ENCODE peak calls at places on chromosomes 13 and 19, in seven cellular contexts. X, B, S, J, E, R and V are unnamed samples.

GRCh38 chr13:31749929-31750328 is 10.6 kb downstream of the RXFP2 start:
- DNase-seq in E (no peak), R (no peak), S (no peak), J (no peak), B (peak), X (no peak), V (no peak)

GRCh38 chr13:78138756-78139155 is 220.1 kb upstream of the EDNRB start:
- DNase-seq in X (no peak), R (no peak), S (no peak), E (no peak), B (no peak), J (no peak), V (no peak)

GRCh38 chr19:3914199-3914598 is 18.7 kb upstream of the NMRK2 start:
- DNase-seq in B (no peak), R (no peak), S (no peak), E (no peak), X (no peak), J (no peak), V (no peak)

GRCh38 chr19:48629599-48630288 is 7.4 kb downstream of the DBP start:
- DNase-seq in J (peak), S (peak), B (no peak), X (peak), E (peak), R (no peak), V (no peak)

GRCh38 chr13:40874138-40874776 is 84.8 kb downstream of the SLC25A15 start:
- DNase-seq in E (no peak), X (no peak), R (no peak), S (no peak), J (no peak), B (no peak), V (no peak)

GRCh38 chr19:56577719-56578602 is 10.7 kb downstream of the ZNF470 start:
- DNase-seq in B (no peak), X (no peak), R (no peak), S (no peak), J (no peak), E (no peak), V (no peak)

GRCh38 chr13:35475131-35475959 is 1.1 kb downstream of the MAB21L1 start:
- DNase-seq in B (no peak), J (no peak), S (peak), X (peak), R (no peak), E (no peak), V (no peak)

GRCh38 chr13:79645569-79645968 is 164.6 kb downstream of the NDFIP2 start:
- DNase-seq in R (no peak), B (no peak), J (no peak), S (no peak), X (no peak), E (no peak), V (no peak)

GRCh38 chr19:35459414-35460082 is 11.5 kb downstream of the FFAR2 start:
- DNase-seq in X (no peak), J (peak), E (no peak), R (peak), S (no peak), B (no peak), V (no peak)

GRCh38 chr13:73943137-73943964 is 190.9 kb downstream of the KLF12 start:
- DNase-seq in R (no peak), B (no peak), X (no peak), E (no peak), S (no peak), J (no peak), V (no peak)

GRCh38 chr19:35247526-35248309 is 1.1 kb upstream of the LSR start:
- DNase-seq in R (peak), B (no peak), X (peak), E (peak), J (no peak), S (peak), V (no peak)

GRCh38 chr19:10891360-10892108 is 20.2 kb downstream of the CARM1 start:
- DNase-seq in J (peak), S (no peak), B (no peak), R (no peak), X (no peak), E (no peak), V (no peak)
- H3K27ac ChIP-seq in J (peak), S (no peak), B (no peak), R (no peak), X (peak), E (no peak), V (peak)

GRCh38 chr19:19109601-19110000 is 28.7 kb downstream of the TMEM161A start:
- DNase-seq in B (peak), E (no peak), S (no peak), X (peak), R (no peak), J (no peak), V (no peak)

GRCh38 chr19:19110410-19111137 is 27.7 kb downstream of the TMEM161A start:
- DNase-seq in X (peak), R (no peak), J (no peak), S (no peak), E (peak), B (no peak), V (no peak)

GRCh38 chr19:19105365-19106060 is 32.8 kb downstream of the TMEM161A start:
- DNase-seq in R (no peak), J (peak), B (no peak), S (no peak), E (no peak), X (peak), V (no peak)

GRCh38 chr19:19106061-19106551 is 32.2 kb downstream of the TMEM161A start:
- DNase-seq in R (no peak), S (no peak), E (no peak), B (no peak), J (no peak), X (peak), V (no peak)

GRCh38 chr19:19107663-19108062 is 30.6 kb downstream of the TMEM161A start:
- DNase-seq in R (no peak), E (no peak), X (peak), J (no peak), S (no peak), B (no peak), V (no peak)
- TF ChIP-seq CTCF in R (no peak), E (no peak), X (no peak), J (no peak), S (no peak), B (no peak), V (no peak)

GRCh38 chr13:44976949-44977583 is 12.2 kb downstream of the NUFIP1 start:
- DNase-seq in R (no peak), S (no peak), B (no peak), J (no peak), E (no peak), X (no peak), V (no peak)
- H3K27ac ChIP-seq in R (no peak), S (no peak), B (no peak), J (no peak), E (no peak), X (no peak), V (no peak)

GRCh38 chr19:19270749-19271571 is 2.1 kb downstream of the TM6SF2 start:
- DNase-seq in S (no peak), E (no peak), X (no peak), J (no peak), R (no peak), B (no peak), V (no peak)
- TF ChIP-seq CTCF in S (no peak), E (no peak), X (no peak), J (no peak), R (no peak), B (no peak), V (no peak)

GRCh38 chr19:547836-548720 is 4.2 kb downstream of the GZMM start:
- DNase-seq in J (no peak), R (no peak), X (peak), B (no peak), S (no peak), E (no peak), V (no peak)

GRCh38 chr19:554817-555216 is 11.0 kb downstream of the GZMM start:
- DNase-seq in S (no peak), R (no peak), B (no peak), J (no peak), X (no peak), E (no peak), V (no peak)

GRCh38 chr19:547117-547516 is 3.3 kb downstream of the GZMM start:
- DNase-seq in R (no peak), S (no peak), J (no peak), B (no peak), X (no peak), E (no peak), V (no peak)

GRCh38 chr19:543912-544608 is at the start of gene GZMM:
- DNase-seq in J (no peak), E (peak), R (no peak), B (no peak), S (no peak), X (peak), V (no peak)

DNA sequence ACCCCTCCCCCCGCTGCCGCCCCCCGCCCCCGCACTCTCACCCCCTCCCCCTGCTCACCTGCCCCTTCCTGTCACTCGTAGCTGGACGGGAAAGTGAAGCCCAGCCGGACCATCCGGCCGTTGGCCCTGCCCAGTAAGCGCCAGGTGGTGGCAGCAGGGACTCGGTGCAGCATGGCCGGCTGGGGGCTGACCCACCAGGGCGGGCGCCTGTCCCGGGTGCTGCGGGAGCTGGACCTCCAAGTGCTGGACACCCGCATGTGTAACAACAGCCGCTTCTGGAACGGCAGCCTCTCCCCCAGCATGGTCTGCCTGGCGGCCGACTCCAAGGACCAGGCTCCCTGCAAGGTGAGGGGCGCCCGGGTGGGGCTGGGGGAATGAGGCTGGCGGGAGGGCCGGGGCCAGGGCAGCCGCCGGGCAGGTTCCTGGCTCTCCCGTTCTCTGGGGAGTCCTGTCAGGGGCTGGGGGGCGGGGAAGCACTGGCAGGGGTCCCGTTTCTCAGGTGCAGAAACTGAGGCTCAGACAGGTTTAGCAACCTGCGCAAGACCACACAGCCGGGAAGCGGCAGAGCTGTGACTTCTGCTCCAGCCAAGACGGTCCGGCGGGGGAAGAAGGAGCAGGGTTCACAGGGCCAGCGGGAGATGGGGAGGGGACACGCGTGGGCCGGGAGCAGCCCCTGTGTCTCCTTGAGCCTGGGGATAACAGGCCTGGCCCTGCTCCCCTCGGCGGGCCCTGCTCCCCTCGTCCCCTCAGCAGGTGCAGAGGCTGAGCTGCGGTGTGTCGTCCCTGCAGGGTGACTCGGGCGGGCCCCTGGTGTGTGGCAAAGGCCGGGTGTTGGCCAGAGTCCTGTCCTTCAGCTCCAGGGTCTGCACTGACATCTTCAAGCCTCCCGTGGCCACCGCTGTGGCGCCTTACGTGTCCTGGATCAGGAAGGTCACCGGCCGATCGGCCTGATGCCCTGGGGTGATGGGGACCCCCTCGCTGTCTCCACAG is 5.3 kb downstream of the GZMM start:
- DNase-seq in E (no peak), B (no peak), R (no peak), S (no peak), J (no peak), X (peak), V (no peak)
- H3K27ac ChIP-seq in E (no peak), B (no peak), R (no peak), S (no peak), J (no peak), X (no peak), V (no peak)

GRCh38 chr19:21260164-21260847 is 68.9 kb downstream of the ZNF708 start:
- DNase-seq in R (no peak), X (no peak), E (no peak), B (no peak), J (no peak), S (no peak), V (no peak)

DNA sequence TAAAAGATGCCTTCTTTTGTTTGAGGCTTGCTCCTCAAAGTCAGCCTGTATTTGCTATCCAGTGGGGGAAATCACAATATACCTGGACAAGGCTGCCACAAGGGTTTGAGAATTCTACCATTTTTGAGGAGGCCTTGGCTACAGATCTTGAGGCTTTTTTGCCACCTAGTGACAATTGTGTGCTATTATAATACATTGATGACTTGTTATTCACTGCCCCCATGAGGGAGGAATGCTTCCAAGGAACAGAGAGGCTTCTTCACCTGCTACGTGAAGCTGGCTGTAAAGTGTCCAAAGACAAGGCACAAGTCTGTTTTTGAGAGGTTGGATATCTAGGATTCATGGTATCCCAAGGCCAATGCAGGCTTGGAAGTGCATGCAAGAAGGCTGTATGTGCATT is 72.5 kb downstream of the ZNF708 start:
- DNase-seq in B (no peak), R (no peak), X (peak), E (no peak), J (no peak), S (no peak), V (no peak)
- TF ChIP-seq CTCF in B (peak), R (no peak), X (peak), E (no peak), J (peak), S (no peak), V (peak)

GRCh38 chr19:12497032-12497431 is 12.4 kb upstream of the ZNF709 start:
- DNase-seq in S (no peak), X (no peak), R (no peak), J (no peak), B (no peak), E (no peak), V (no peak)
- H3K27ac ChIP-seq in S (no peak), X (no peak), R (no peak), J (no peak), B (no peak), E (no peak), V (no peak)

GRCh38 chr19:6312018-6312417 is 21.4 kb downstream of the ACER1 start:
- DNase-seq in R (no peak), X (peak), B (no peak), E (no peak), S (no peak), J (no peak), V (no peak)
- TF ChIP-seq CTCF in R (no peak), X (peak), B (peak), E (no peak), S (no peak), J (no peak), V (no peak)

DNA sequence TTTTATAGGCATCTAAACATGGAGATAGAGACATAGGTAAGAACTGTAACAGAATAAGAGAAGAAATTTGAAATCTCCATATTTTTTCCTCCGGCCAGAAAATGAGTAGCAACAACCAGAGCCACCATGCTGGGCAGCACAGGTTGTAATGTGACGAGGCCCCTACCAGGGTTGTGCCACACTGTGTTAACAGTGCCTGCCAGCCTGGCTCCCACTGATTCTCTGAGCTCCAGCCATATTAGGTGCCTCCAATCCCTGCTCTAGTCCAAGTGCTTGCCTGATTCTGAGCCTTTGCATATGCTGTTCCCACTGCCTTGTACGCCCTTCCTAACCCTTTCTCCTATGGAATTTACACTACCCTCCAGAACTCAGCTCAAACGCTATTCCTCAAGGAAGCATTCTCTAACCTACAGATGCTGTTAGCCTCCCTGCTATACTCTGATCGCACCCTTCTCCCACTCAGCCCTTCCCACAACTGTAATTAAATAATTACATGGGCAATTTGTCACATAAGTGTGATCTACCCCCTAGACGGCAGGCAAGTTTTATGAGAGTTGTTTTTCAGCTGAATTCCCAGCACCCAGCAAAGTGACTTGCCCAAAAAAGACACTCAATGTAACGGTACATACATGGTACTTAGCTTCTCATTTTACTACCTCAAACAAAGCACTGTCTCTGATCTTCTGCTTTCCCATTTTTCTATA is 37.6 kb upstream of the STARD13 start:
- DNase-seq in S (no peak), X (no peak), J (no peak), R (no peak), B (no peak), E (no peak), V (no peak)
- H3K27ac ChIP-seq in S (peak), X (no peak), J (peak), R (peak), B (peak), E (no peak), V (peak)